ENCODE peak calls at places on chromosomes 13 and 19, in nine cellular contexts. R, S, V, Q, T, E, G, B and M are unnamed samples. For H3K4me1, the result is how much of the 10 kb centered on the place peaks cover.

GRCh38 chr13:24208314-24208713 is 47.8 kb downstream of the SPATA13 start:
- DNase-seq in R (peak), E (no peak), T (no peak), B (no peak), G (peak), S (peak), Q (no peak), V (no peak), M (no peak)

GRCh38 chr19:39539165-39539518 is 819 bp downstream of the EID2 start:
- DNase-seq in R (no peak), E (no peak), Q (no peak), G (no peak), V (no peak), B (no peak), S (peak), T (no peak), M (no peak)

GRCh38 chr13:97274782-97275252 is 52.7 kb downstream of the MBNL2 start:
- DNase-seq in E (no peak), G (no peak), R (no peak), B (no peak), Q (no peak), S (peak), V (no peak), T (no peak), M (no peak)

GRCh38 chr19:2199215-2199614 is 35.5 kb downstream of the DOT1L start:
- DNase-seq in B (no peak), Q (no peak), T (no peak), E (no peak), R (no peak), G (no peak), V (no peak), S (no peak), M (no peak)

GRCh38 chr19:43616954-43617353 is 2.5 kb downstream of the ZNF428 start:
- DNase-seq in B (no peak), S (no peak), E (no peak), G (no peak), T (no peak), R (no peak), Q (no peak), V (no peak), M (no peak)

GRCh38 chr13:25945596-25945995 is 106.2 kb downstream of the SHISA2 start:
- DNase-seq in G (peak), B (peak), Q (no peak), E (no peak), R (no peak), S (no peak), V (no peak), T (no peak), M (no peak)

GRCh38 chr13:41075034-41075433 is 13.7 kb downstream of the WBP4 start:
- DNase-seq in B (peak), V (no peak), T (no peak), G (no peak), S (peak), R (no peak), E (no peak), Q (no peak), M (no peak)

GRCh38 chr19:35856546-35857149 is at the start of gene KIRREL2:
- DNase-seq in V (no peak), E (no peak), B (peak), Q (no peak), R (no peak), G (no peak), T (no peak), S (no peak), M (no peak)

GRCh38 chr13:30892966-30893365 is 13.1 kb upstream of the MEDAG start:
- DNase-seq in Q (no peak), G (peak), S (peak), E (peak), T (no peak), V (no peak), R (no peak), B (peak), M (no peak)

GRCh38 chr13:107753286-107753685 is 462.1 kb downstream of the LIG4 start:
- DNase-seq in E (no peak), V (no peak), Q (no peak), B (no peak), R (no peak), S (no peak), G (no peak), T (no peak), M (no peak)

GRCh38 chr13:25948910-25949309 is 102.9 kb downstream of the SHISA2 start:
- DNase-seq in T (no peak), Q (no peak), G (no peak), S (no peak), R (no peak), B (no peak), E (no peak), V (no peak), M (no peak)

GRCh38 chr13:113921763-113922162 is 52.1 kb downstream of the C13orf46 start:
- DNase-seq in E (no peak), R (no peak), T (no peak), B (no peak), V (no peak), Q (no peak), S (no peak), G (no peak), M (no peak)

GRCh38 chr13:44004881-44005280 is 125.2 kb downstream of the LACC1 start:
- DNase-seq in B (no peak), E (no peak), V (no peak), R (no peak), S (peak), T (no peak), G (no peak), Q (no peak), M (no peak)

GRCh38 chr13:94993608-94994007 is 281.3 kb upstream of the SOX21 start:
- DNase-seq in Q (no peak), E (no peak), V (no peak), R (no peak), T (no peak), S (no peak), B (no peak), G (no peak), M (no peak)

GRCh38 chr13:37175996-37176395 is 70.5 kb upstream of the CSNK1A1L start:
- DNase-seq in T (no peak), G (no peak), V (no peak), Q (no peak), E (no peak), B (no peak), R (no peak), S (peak), M (no peak)

GRCh38 chr13:30928971-30929370 is 3.5 kb upstream of the TEX26 start:
- DNase-seq in V (no peak), Q (no peak), S (no peak), R (no peak), B (no peak), E (no peak), T (no peak), G (no peak), M (no peak)

GRCh38 chr19:41377977-41378707 is 1.8 kb downstream of the TMEM91 start:
- DNase-seq in G (no peak), E (no peak), R (no peak), B (no peak), S (no peak), T (peak), Q (no peak), V (no peak), M (no peak)

GRCh38 chr13:36530050-36530789 is 97.9 kb downstream of the CCNA1 start:
- DNase-seq in R (no peak), S (no peak), E (no peak), B (no peak), V (no peak), T (no peak), Q (no peak), G (peak), M (no peak)

GRCh38 chr19:54882758-54883157 is 8.7 kb downstream of the FCAR start:
- DNase-seq in S (no peak), T (no peak), B (no peak), V (no peak), R (no peak), E (no peak), G (no peak), Q (no peak), M (no peak)

GRCh38 chr13:79548886-79549285 is 67.9 kb downstream of the NDFIP2 start:
- DNase-seq in S (peak), R (no peak), T (no peak), V (no peak), B (no peak), E (no peak), Q (no peak), G (no peak), M (no peak)

DNA sequence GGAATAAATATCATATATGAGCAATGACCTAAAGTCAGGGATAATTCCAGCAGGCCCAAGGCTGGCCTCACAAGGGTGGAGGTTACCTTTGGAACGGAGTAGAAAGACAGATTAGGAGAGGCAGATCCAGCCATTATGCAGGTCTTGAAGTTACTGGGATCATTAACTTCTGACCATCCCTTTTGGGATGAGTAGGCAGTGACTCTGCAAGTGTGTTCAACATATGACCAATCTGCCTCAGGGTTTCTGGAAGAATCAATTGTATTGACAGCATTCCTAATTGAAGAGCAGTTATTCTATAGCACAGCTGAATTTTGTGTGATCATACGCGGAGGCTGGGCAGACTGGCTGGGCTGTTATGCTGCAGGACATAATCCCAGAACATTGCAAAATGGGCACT is 556.3 kb downstream of the EFNB2 start:
- DNase-seq in B (no peak), T (no peak), Q (no peak), S (no peak), G (no peak), E (no peak), R (no peak), V (no peak), M (no peak)
- H3K4me3 ChIP-seq in B (no peak), T (no peak), Q (no peak), S (no peak), G (no peak), E (no peak), R (no peak), V (no peak), M (no peak)

DNA sequence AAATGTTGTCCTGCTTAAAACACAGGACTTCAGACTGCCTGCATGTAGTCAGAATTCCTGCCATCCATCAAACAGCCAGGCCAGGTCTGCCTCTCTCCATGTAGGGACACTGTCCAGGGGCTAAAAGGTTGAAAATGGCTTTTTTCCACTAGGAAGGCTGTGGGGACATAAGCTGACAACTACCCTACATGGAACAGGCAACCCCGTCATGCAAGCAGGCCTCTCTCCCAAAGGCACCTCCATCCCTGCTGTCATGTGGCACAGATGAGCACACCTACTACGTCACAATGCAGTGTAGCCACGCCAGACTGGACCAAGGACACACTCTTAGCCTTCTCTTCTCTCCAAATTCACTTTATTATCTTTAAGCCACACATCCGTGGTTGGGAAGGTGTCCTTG is 40.8 kb downstream of the LATS2 start:
- DNase-seq in V (no peak), T (no peak), G (no peak), E (no peak), R (peak), S (no peak), Q (no peak), B (no peak), M (no peak)
- H3K4me1 ChIP-seq in V (under half), T (under half), G (half or more), E (under half), R (under half), S (under half), Q (under half), B (under half), M (under half)

GRCh38 chr19:45786533-45786894 is 4.2 kb upstream of the DMPK start:
- DNase-seq in T (no peak), B (no peak), S (no peak), G (no peak), E (no peak), V (no peak), R (no peak), Q (no peak), M (no peak)
- TF ChIP-seq POLR2A in T (no peak), B (no peak), S (no peak), G (no peak), E (no peak), V (no peak), R (no peak), Q (no peak), M (no peak)

GRCh38 chr19:17455308-17455707 is 5.4 kb downstream of the NXNL1 start:
- DNase-seq in S (no peak), V (no peak), R (no peak), B (no peak), G (no peak), Q (no peak), E (no peak), T (no peak), M (no peak)

GRCh38 chr19:17454579-17454978 is 6.1 kb upstream of the TMEM221 start:
- DNase-seq in B (no peak), T (no peak), S (no peak), G (no peak), V (no peak), Q (no peak), R (no peak), E (no peak), M (no peak)

GRCh38 chr19:17457621-17458020 is 3.1 kb downstream of the NXNL1 start:
- DNase-seq in V (no peak), E (no peak), G (no peak), Q (no peak), B (no peak), T (no peak), R (no peak), S (no peak), M (no peak)

GRCh38 chr19:17456127-17456526 is 4.6 kb downstream of the NXNL1 start:
- DNase-seq in T (no peak), G (no peak), Q (no peak), S (no peak), E (no peak), R (no peak), B (no peak), V (no peak), M (no peak)

GRCh38 chr19:17455711-17456123 is 5.0 kb downstream of the NXNL1 start:
- DNase-seq in Q (no peak), B (no peak), R (peak), E (no peak), T (no peak), G (peak), V (no peak), S (no peak), M (no peak)
- H3K4me3 ChIP-seq in Q (no peak), B (no peak), R (no peak), E (no peak), T (no peak), G (no peak), V (no peak), S (no peak), M (no peak)

GRCh38 chr19:48244289-48244688 is 11.4 kb downstream of the CARD8 start:
- DNase-seq in S (no peak), E (no peak), T (no peak), V (no peak), B (no peak), Q (no peak), G (no peak), R (no peak), M (no peak)

GRCh38 chr19:48248081-48248833 is 7.5 kb downstream of the CARD8 start:
- DNase-seq in R (no peak), G (no peak), Q (no peak), B (no peak), T (no peak), E (no peak), V (no peak), S (no peak), M (no peak)

GRCh38 chr19:48247212-48247611 is 8.5 kb downstream of the CARD8 start:
- DNase-seq in S (no peak), B (no peak), G (no peak), T (no peak), E (no peak), Q (no peak), R (no peak), V (no peak), M (no peak)

GRCh38 chr19:48249502-48250014 is 6.2 kb downstream of the CARD8 start:
- DNase-seq in R (peak), V (no peak), G (peak), Q (peak), T (no peak), B (peak), S (no peak), E (no peak), M (no peak)

GRCh38 chr19:48246101-48246500 is 9.6 kb downstream of the CARD8 start:
- DNase-seq in G (no peak), T (no peak), R (no peak), V (no peak), E (no peak), B (no peak), Q (no peak), S (no peak), M (no peak)
- H3K4me1 ChIP-seq in G (under half), T (under half), R (under half), V (under half), E (under half), B (under half), Q (under half), S (under half), M (under half)

GRCh38 chr19:50329146-50329925 is at the start of gene KCNC3:
- DNase-seq in G (peak), Q (peak), E (peak), S (peak), B (peak), R (peak), V (peak), T (peak), M (peak)
- TF ChIP-seq POLR2A in G (no peak), Q (no peak), E (no peak), S (no peak), B (peak), R (peak), V (peak), T (peak), M (peak)

GRCh38 chr13:39600766-39601165 is 2.2 kb downstream of the LHFPL6 start:
- DNase-seq in Q (no peak), E (no peak), T (no peak), R (no peak), B (no peak), S (no peak), V (peak), G (no peak), M (no peak)
- H3K4me3 ChIP-seq in Q (peak), E (peak), T (no peak), R (no peak), B (no peak), S (peak), V (peak), G (peak), M (peak)